ENCODE peak calls at places on chromosomes 4 and X, in five cellular contexts. W is SK-N-SH, I is astrocyte, L is stomach, S is dorsolateral prefrontal cortex. R is an unnamed sample.

GRCh38 chr4:78721739-78722138 is 54.4 kb upstream of the BMP2K start:
- DNase-seq in I (no peak), W (no peak), L (no peak), S (no peak), R (no peak)

GRCh38 chrX:153719238-153719637 is 4.9 kb downstream of the BCAP31 start:
- DNase-seq in L (no peak), W (no peak), S (no peak), I (no peak), R (no peak)

GRCh38 chr4:90245837-90246236 is 118.6 kb downstream of the CCSER1 start:
- DNase-seq in W (no peak), L (no peak), I (no peak), S (no peak), R (no peak)

GRCh38 chr4:113941836-113942235 is 37.6 kb downstream of the ARSJ start:
- DNase-seq in S (no peak), W (no peak), I (peak), L (no peak), R (no peak)

GRCh38 chr4:140450352-140450751 is 22.9 kb upstream of the CLGN start:
- DNase-seq in S (no peak), I (no peak), L (no peak), W (no peak), R (no peak)

GRCh38 chr4:77240469-77241066 is 83.6 kb downstream of the CCNG2 start:
- DNase-seq in W (peak), L (peak), S (peak), I (peak), R (peak)

GRCh38 chrX:56813318-56813837 is 84.3 kb downstream of the NBDY start:
- DNase-seq in I (peak), W (no peak), S (no peak), L (no peak), R (peak)

GRCh38 chr4:5955856-5956255 is 62.4 kb downstream of the C4orf50 start:
- DNase-seq in I (no peak), L (no peak), W (no peak), S (no peak), R (no peak)

GRCh38 chr4:76187152-76187551 is 26.5 kb downstream of the SCARB2 start:
- DNase-seq in S (no peak), I (no peak), W (no peak), L (no peak), R (no peak)

GRCh38 chrX:100995469-100995868 is 26.0 kb downstream of the ARL13A start:
- DNase-seq in I (peak), L (no peak), S (peak), W (no peak), R (peak)

GRCh38 chrX:42107495-42108139 is 184.3 kb upstream of the CASK start:
- DNase-seq in I (no peak), S (no peak), L (no peak), W (no peak), R (no peak)

GRCh38 chr4:27000820-27001219 is 140.2 kb downstream of the STIM2 start:
- DNase-seq in I (no peak), S (no peak), W (no peak), L (no peak), R (peak)

GRCh38 chr4:188008377-188008776 is 12.8 kb downstream of the ZFP42 start:
- DNase-seq in S (no peak), I (peak), L (no peak), W (no peak), R (peak)

GRCh38 chrX:37816766-37817165 is 30.6 kb downstream of the DYNLT3 start:
- DNase-seq in I (no peak), L (no peak), W (no peak), S (no peak), R (no peak)

GRCh38 chrX:135498236-135498635 is 22.2 kb upstream of the INTS6L start:
- DNase-seq in W (no peak), S (no peak), I (no peak), L (no peak), R (no peak)

GRCh38 chr4:108851346-108851745 is 88.5 kb upstream of the ETNPPL start:
- DNase-seq in W (no peak), L (no peak), S (no peak), I (peak), R (no peak)

GRCh38 chr4:4869731-4870483 is 10.4 kb downstream of the MSX1 start:
- DNase-seq in W (no peak), L (no peak), S (no peak), I (no peak), R (no peak)

GRCh38 chrX:78923198-78924015 is 21.8 kb upstream of the P2RY10 start:
- DNase-seq in I (no peak), L (no peak), W (no peak), S (no peak), R (no peak)

GRCh38 chr4:41142356-41142755 is 72.0 kb downstream of the APBB2 start:
- DNase-seq in S (no peak), I (no peak), L (peak), W (no peak), R (no peak)

GRCh38 chrX:110108381-110108796 is 105.5 kb downstream of the TMEM164 start:
- DNase-seq in W (no peak), L (peak), I (no peak), S (no peak), R (no peak)

GRCh38 chr4:147777456-147778091 is 45.7 kb downstream of the ARHGAP10 start:
- DNase-seq in S (no peak), L (no peak), I (no peak), W (no peak), R (peak)

GRCh38 chr4:15557806-15558550 is 88.3 kb downstream of the CC2D2A start:
- DNase-seq in I (no peak), S (no peak), L (no peak), W (no peak), R (no peak)

GRCh38 chr4:71231073-71231752 is 107.6 kb upstream of the SLC4A4 start:
- DNase-seq in S (peak), I (peak), L (peak), W (no peak), R (no peak)

GRCh38 chr4:42627887-42628646 is 28.8 kb downstream of the ATP8A1 start:
- DNase-seq in S (peak), W (no peak), I (no peak), L (peak), R (no peak)

GRCh38 chr4:54743562-54743961 is 85.8 kb downstream of the KIT start:
- DNase-seq in W (no peak), I (no peak), S (no peak), L (no peak), R (no peak)

GRCh38 chrX:119694601-119695534 is 1.9 kb upstream of the SEPTIN6 start:
- DNase-seq in W (peak), L (no peak), I (no peak), S (no peak), R (no peak)

GRCh38 chr4:174037049-174037448 is 246.4 kb downstream of the FBXO8 start:
- DNase-seq in L (no peak), W (no peak), S (no peak), I (no peak), R (no peak)

GRCh38 chr4:108029731-108030130 is 40.0 kb downstream of the HADH start:
- DNase-seq in S (no peak), L (no peak), I (peak), W (no peak), R (no peak)

GRCh38 chr4:147773261-147774184 is 41.6 kb downstream of the ARHGAP10 start:
- DNase-seq in W (no peak), L (no peak), I (peak), S (no peak), R (no peak)

GRCh38 chrX:108165349-108166111 is 74.0 kb downstream of the ATG4A start:
- DNase-seq in L (peak), I (peak), S (no peak), W (peak), R (peak)

GRCh38 chr4:159060161-159060560 is 42.7 kb upstream of the RAPGEF2 start:
- DNase-seq in S (peak), L (no peak), W (no peak), I (no peak), R (no peak)

GRCh38 chr4:145101091-145101490 is 3.0 kb downstream of the ABCE1 start:
- DNase-seq in L (no peak), I (no peak), S (no peak), W (no peak), R (no peak)

GRCh38 chr4:145132521-145133098 is 34.5 kb downstream of the ABCE1 start:
- DNase-seq in L (no peak), W (no peak), I (peak), S (no peak), R (no peak)

GRCh38 chr4:169439244-169439643 is 168.5 kb upstream of the SH3RF1 start:
- DNase-seq in W (no peak), I (peak), L (no peak), S (no peak), R (no peak)

GRCh38 chr4:169440446-169440845 is 169.7 kb upstream of the SH3RF1 start:
- DNase-seq in I (peak), S (no peak), L (no peak), W (no peak), R (no peak)

GRCh38 chr4:169436734-169437133 is 166.0 kb upstream of the SH3RF1 start:
- DNase-seq in L (no peak), I (no peak), W (no peak), S (no peak), R (no peak)

GRCh38 chr4:169437299-169438047 is 166.7 kb upstream of the SH3RF1 start:
- DNase-seq in S (no peak), I (no peak), L (no peak), W (no peak), R (no peak)

GRCh38 chr4:169438057-169438480 is 167.3 kb upstream of the SH3RF1 start:
- DNase-seq in S (no peak), W (no peak), I (no peak), L (no peak), R (no peak)
- H3K27ac ChIP-seq in S (no peak), W (no peak), I (no peak), L (no peak), R (no peak)

DNA sequence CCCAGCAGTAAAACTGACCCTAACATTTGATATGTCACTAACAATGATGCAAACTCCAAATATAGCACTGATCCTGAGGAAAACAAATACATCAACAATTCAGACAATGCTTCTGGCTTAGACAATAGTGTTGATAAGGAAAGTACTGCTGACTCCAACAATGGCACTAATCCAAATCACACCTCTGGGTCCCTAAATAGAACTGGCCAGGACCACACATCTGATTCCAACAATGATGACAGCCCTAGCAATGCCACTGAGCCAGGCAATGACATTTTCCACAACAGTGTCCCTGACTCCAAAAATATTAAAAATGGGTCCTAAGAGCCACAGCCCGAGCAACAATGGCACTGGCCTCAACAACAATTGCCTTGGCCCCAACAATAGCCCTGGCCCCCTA is 243.1 kb upstream of the APOOL start:
- DNase-seq in W (no peak), I (no peak), S (no peak), L (no peak), R (no peak)
- TF ChIP-seq CTCF in W (no peak), I (no peak), S (no peak), L (no peak), R (no peak)

GRCh38 chr4:121799208-121799823 is 1.8 kb upstream of the EXOSC9 start:
- DNase-seq in L (no peak), W (no peak), S (no peak), I (no peak), R (no peak)

GRCh38 chr4:121801715-121802075 is 572 bp downstream of the EXOSC9 start:
- DNase-seq in S (no peak), W (no peak), L (no peak), I (no peak), R (no peak)

GRCh38 chr4:121799888-121800501 is 1.1 kb upstream of the EXOSC9 start:
- DNase-seq in L (no peak), S (no peak), W (no peak), I (no peak), R (no peak)

GRCh38 chr4:121800638-121800960 is 524 bp upstream of the EXOSC9 start:
- DNase-seq in I (no peak), W (peak), S (no peak), L (no peak), R (no peak)

GRCh38 chr4:121800961-121801714 is at the start of gene EXOSC9:
- DNase-seq in S (peak), I (peak), L (peak), W (peak), R (peak)
- H3K27ac ChIP-seq in S (peak), I (peak), L (peak), W (peak), R (peak)

DNA sequence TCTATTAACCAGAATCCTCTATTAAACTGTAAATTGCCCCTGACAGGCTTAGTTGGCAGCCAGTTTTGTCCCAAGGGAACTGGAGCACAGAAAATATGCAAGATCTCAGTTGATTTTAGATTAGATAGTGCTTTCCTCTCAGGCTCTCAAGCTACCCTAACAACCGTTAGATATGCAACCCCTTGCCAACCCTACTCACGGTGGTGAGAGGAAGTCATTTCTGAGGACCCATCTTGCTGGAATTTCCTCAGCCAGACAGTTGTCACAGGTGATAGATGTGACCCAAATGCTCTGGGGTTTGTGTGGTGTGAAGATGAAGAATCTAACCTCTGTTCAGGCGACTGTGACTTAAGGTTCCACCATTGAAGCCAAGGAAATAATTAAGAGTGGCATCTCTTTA is 447.1 kb downstream of the MID1IP1 start:
- DNase-seq in I (no peak), S (no peak), W (no peak), L (no peak), R (no peak)
- TF ChIP-seq CTCF in I (no peak), S (no peak), W (no peak), L (no peak), R (no peak)

DNA sequence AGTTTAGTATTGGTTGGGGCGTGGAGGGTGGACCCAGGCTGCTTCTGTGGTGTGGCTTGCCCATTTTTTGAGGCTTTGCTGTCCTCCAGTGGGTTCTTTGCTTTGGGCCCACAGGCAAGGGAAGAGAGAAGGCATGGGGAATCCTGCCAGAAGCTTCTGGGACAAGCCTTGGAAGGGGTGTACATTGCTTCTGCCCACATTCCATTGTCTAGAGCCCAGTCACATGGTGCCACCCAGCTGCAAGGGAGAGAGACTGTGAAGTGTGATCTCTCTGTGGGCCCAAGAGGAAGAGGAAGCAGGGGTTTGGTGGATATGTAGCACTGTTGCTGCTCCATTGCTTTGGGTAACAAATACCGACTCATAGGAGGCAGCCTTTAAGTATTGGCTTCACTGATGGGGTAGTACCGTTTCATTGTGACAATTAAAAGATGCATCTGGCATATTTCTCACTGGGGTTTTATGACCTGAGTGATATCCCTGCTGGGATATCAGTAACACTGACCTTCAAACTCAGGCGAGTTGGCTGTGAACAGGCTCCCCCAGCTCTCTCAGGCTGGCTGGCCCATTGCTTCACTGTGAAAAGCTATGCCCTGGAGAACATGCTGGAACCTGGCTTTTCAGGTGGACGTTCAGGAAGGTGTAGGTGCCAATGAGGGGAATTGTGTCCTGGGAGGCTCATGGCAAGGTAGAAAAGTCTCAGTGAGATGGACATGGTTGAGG is 85.9 kb downstream of the CLDN34 start:
- DNase-seq in I (no peak), L (no peak), S (peak), W (no peak), R (no peak)
- H3K27ac ChIP-seq in I (no peak), L (no peak), S (peak), W (no peak), R (no peak)

GRCh38 chr4:105972946-105973621 is 77.8 kb downstream of the NPNT start:
- DNase-seq in S (no peak), I (no peak), L (no peak), W (no peak), R (no peak)

GRCh38 chr4:105970371-105970770 is 75.1 kb downstream of the NPNT start:
- DNase-seq in I (no peak), L (no peak), S (no peak), W (no peak), R (no peak)

GRCh38 chr4:105967058-105967658 is 71.9 kb downstream of the NPNT start:
- DNase-seq in L (no peak), I (no peak), S (no peak), W (no peak), R (no peak)

GRCh38 chr4:105969575-105969974 is 74.3 kb downstream of the NPNT start:
- DNase-seq in I (no peak), S (no peak), W (no peak), L (no peak), R (no peak)

GRCh38 chr4:105971032-105971431 is 75.8 kb downstream of the NPNT start:
- DNase-seq in S (no peak), L (no peak), I (no peak), W (no peak), R (no peak)
- TF ChIP-seq CTCF in S (no peak), L (no peak), I (no peak), W (no peak), R (no peak)

DNA sequence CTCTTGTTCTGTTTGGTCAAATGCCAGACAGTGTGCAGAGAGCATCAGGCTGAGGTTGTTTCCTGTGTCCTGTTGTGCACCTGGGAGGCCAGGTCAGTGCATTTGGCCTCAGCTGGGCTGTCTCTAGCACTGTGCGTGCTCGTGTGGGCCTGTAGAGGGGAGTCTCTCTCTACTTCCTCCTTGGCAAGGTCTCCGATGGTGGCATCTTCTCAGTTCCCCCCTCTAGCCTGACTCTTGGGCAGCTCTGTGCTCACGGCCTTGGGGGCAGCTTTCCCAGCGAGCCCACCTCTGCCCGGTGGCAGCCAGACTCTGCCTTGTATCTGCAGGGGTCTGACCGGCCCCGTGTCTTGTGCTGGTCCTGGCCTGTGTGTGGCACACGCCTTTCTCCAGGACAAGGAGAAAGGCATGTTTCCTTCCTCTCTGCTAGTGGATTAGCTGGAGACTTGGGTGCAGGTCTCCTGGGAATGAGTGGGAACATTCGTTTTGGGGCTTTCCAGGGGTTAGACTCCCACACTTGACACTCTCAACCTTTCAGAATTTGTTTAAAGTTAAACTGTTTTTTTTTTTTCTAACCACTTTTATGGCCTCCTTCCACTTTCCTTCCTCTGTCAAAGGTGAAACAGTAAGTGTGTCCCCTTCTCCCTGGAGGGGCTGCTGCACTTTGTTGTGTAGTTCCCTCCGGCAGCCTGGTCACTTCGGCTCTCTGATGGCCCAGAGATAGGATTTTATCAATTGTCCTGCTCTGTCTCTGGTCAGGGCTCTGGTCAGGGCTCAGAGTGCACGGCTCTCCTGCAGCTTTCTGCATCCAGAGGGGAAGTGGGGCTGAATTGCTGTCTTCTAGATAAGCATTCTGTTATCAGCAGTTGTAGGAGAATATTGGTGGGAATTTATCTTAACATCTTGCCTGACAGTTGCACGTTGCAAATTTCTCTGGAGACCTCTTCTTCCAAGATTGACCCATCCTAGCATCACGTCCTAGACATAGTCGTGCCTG is 62.5 kb downstream of the FAM193A start:
- DNase-seq in L (no peak), S (no peak), I (no peak), W (peak), R (no peak)
- H3K27ac ChIP-seq in L (peak), S (peak), I (no peak), W (peak), R (peak)

GRCh38 chrX:7828594-7828993 is 14.4 kb upstream of the VCX start:
- DNase-seq in S (no peak), I (no peak), W (no peak), L (no peak), R (no peak)
- TF ChIP-seq CTCF in S (no peak), I (no peak), W (peak), L (no peak), R (no peak)

R was measured in RWPE1.